ENCODE peak calls at places on chromosomes 4 and X, in five cellular contexts. J is hippocampal formation, V is cardiac fibroblast, S is SW480, G is NCI-H524 treated with DMSO at 0.1 percent for 48 hours. X is an unnamed sample.

GRCh38 chr4:75211422-75211821 is 278.5 kb downstream of the PARM1 start:
- DNase-seq in V (no peak), J (no peak), G (no peak), S (no peak), X (no peak)

GRCh38 chr4:150033937-150034336 is 44.3 kb upstream of the DCLK2 start:
- DNase-seq in G (no peak), V (peak; percentile 45), J (no peak), S (no peak), X (peak; percentile 15)

GRCh38 chr4:142044271-142044670 is 407.9 kb downstream of the IL15 start:
- DNase-seq in J (no peak), V (peak; percentile 15), S (no peak), G (no peak), X (no peak)

GRCh38 chr4:15005474-15006115 is 3.3 kb downstream of the CPEB2 start:
- DNase-seq in G (no peak), V (no peak), S (no peak), J (no peak), X (no peak)

GRCh38 chr4:107183155-107183774 is 147.2 kb upstream of the DKK2 start:
- DNase-seq in S (peak; percentile 54), G (peak; percentile 0), J (peak; percentile 69), V (peak; percentile 79), X (peak; percentile 2)

GRCh38 chr4:171947389-171947788 is 134.2 kb downstream of the GALNTL6 start:
- DNase-seq in J (no peak), S (no peak), G (no peak), V (no peak), X (no peak)

GRCh38 chr4:128379860-128380259 is 92.2 kb upstream of the PGRMC2 start:
- DNase-seq in G (no peak), V (peak; percentile 55), S (peak; percentile 9), J (no peak), X (peak; percentile 17)

GRCh38 chrX:48676893-48677270 is 6.7 kb upstream of the WAS start:
- DNase-seq in G (no peak), J (no peak), V (no peak), S (peak; percentile 8), X (no peak)

GRCh38 chrX:154486052-154486395 is 391 bp downstream of the UBL4A start:
- DNase-seq in G (no peak), V (peak; percentile 7), S (no peak), J (no peak), X (no peak)

GRCh38 chrX:87634361-87634760 is 116.8 kb downstream of the KLHL4 start:
- DNase-seq in J (no peak), S (no peak), V (peak; percentile 45), G (no peak), X (no peak)

GRCh38 chrX:152821145-152821765 is 9.3 kb downstream of the CETN2 start:
- DNase-seq in J (no peak), S (peak; percentile 34), G (no peak), V (peak; percentile 51), X (peak; percentile 29)

GRCh38 chr4:163866728-163867313 is 372.3 kb downstream of the TMA16 start:
- DNase-seq in V (no peak), G (no peak), S (no peak), J (no peak), X (no peak)

GRCh38 chrX:20967725-20968124 is 406.5 kb upstream of the CNKSR2 start:
- DNase-seq in S (no peak), G (no peak), J (no peak), V (no peak), X (no peak)

GRCh38 chr4:160129439-160129838 is 1026.6 kb downstream of the RAPGEF2 start:
- DNase-seq in V (no peak), J (no peak), G (no peak), S (no peak), X (no peak)

GRCh38 chr4:77538574-77539157 is 67.0 kb upstream of the CXCL13 start:
- DNase-seq in V (peak; percentile 39), G (no peak), J (no peak), S (peak; percentile 67), X (peak; percentile 68)

X was measured in DMS 273 treated with DMSO at 0.1 percent for 48 hours.